ENCODE peak calls at places on chromosomes 11 and 22, in eight cellular contexts. One of them, this sample, is unnamed.

GRCh38 chr22:26573026-26573662 is 16.8 kb downstream of the TPST2 start:
- DNase-seq in colonic mucosa: no peak
- DNase-seq in body of pancreas: no peak
- DNase-seq in left ventricle myocardium inferior: peak; percentile 50
- DNase-seq in uterus: no peak
- DNase-seq in neural progenitor cell: no peak
- DNase-seq in gastrocnemius medialis: no peak
- DNase-seq in fibroblast of lung: peak; percentile 56
- DNase-seq in this sample: no peak

GRCh38 chr11:27471067-27471587 is 1.5 kb downstream of the LGR4 start:
- DNase-seq in fibroblast of lung: no peak
- DNase-seq in neural progenitor cell: peak; percentile 26
- DNase-seq in body of pancreas: peak; percentile 37
- DNase-seq in gastrocnemius medialis: no peak
- DNase-seq in colonic mucosa: peak; percentile 39
- DNase-seq in uterus: no peak
- DNase-seq in left ventricle myocardium inferior: no peak
- DNase-seq in this sample: no peak

GRCh38 chr11:70603756-70604211 is 205.5 kb downstream of the CTTN start:
- DNase-seq in gastrocnemius medialis: no peak
- DNase-seq in left ventricle myocardium inferior: no peak
- DNase-seq in uterus: no peak
- DNase-seq in fibroblast of lung: no peak
- DNase-seq in colonic mucosa: no peak
- DNase-seq in neural progenitor cell: no peak
- DNase-seq in body of pancreas: no peak
- DNase-seq in this sample: no peak

GRCh38 chr22:20786536-20786979 is 12.6 kb downstream of the SERPIND1 start:
- DNase-seq in fibroblast of lung: no peak
- DNase-seq in neural progenitor cell: no peak
- DNase-seq in gastrocnemius medialis: no peak
- DNase-seq in uterus: no peak
- DNase-seq in body of pancreas: peak; percentile 40
- DNase-seq in left ventricle myocardium inferior: no peak
- DNase-seq in colonic mucosa: no peak
- DNase-seq in this sample: no peak

GRCh38 chr11:63613517-63614135 is 607 bp downstream of the PLAAT3 start:
- DNase-seq in fibroblast of lung: no peak
- DNase-seq in body of pancreas: peak; percentile 43
- DNase-seq in uterus: peak; percentile 35
- DNase-seq in neural progenitor cell: peak; percentile 62
- DNase-seq in gastrocnemius medialis: peak; percentile 57
- DNase-seq in colonic mucosa: peak; percentile 40
- DNase-seq in left ventricle myocardium inferior: peak; percentile 49
- DNase-seq in this sample: no peak

GRCh38 chr11:122146475-122146874 is 30.5 kb upstream of the BLID start:
- DNase-seq in body of pancreas: no peak
- DNase-seq in gastrocnemius medialis: no peak
- DNase-seq in uterus: no peak
- DNase-seq in neural progenitor cell: no peak
- DNase-seq in left ventricle myocardium inferior: no peak
- DNase-seq in colonic mucosa: no peak
- DNase-seq in fibroblast of lung: no peak
- DNase-seq in this sample: no peak

GRCh38 chr11:9802291-9802861 is 138.5 kb downstream of the SWAP70 start:
- DNase-seq in fibroblast of lung: peak; percentile 86
- DNase-seq in uterus: no peak
- DNase-seq in left ventricle myocardium inferior: no peak
- DNase-seq in neural progenitor cell: no peak
- DNase-seq in gastrocnemius medialis: peak; percentile 25
- DNase-seq in body of pancreas: no peak
- DNase-seq in colonic mucosa: no peak
- DNase-seq in this sample: peak; percentile 23

GRCh38 chr11:50187220-50187619 is 154.5 kb downstream of the OR4C45 start:
- DNase-seq in gastrocnemius medialis: no peak
- DNase-seq in uterus: no peak
- DNase-seq in fibroblast of lung: no peak
- DNase-seq in neural progenitor cell: no peak
- DNase-seq in colonic mucosa: no peak
- DNase-seq in left ventricle myocardium inferior: no peak
- DNase-seq in body of pancreas: no peak
- DNase-seq in this sample: no peak

GRCh38 chr11:1335811-1336761 is 26.7 kb upstream of the TOLLIP start:
- DNase-seq in gastrocnemius medialis: peak; percentile 91
- DNase-seq in left ventricle myocardium inferior: peak; percentile 50
- DNase-seq in neural progenitor cell: peak; percentile 96
- DNase-seq in uterus: peak; percentile 68
- DNase-seq in colonic mucosa: peak; percentile 59
- DNase-seq in body of pancreas: peak; percentile 64
- DNase-seq in fibroblast of lung: peak; percentile 95
- DNase-seq in this sample: peak; percentile 62

GRCh38 chr11:61837411-61838005 is 9.4 kb downstream of the FADS2 start:
- DNase-seq in neural progenitor cell: no peak
- DNase-seq in uterus: no peak
- DNase-seq in body of pancreas: no peak
- DNase-seq in left ventricle myocardium inferior: no peak
- DNase-seq in fibroblast of lung: no peak
- DNase-seq in colonic mucosa: no peak
- DNase-seq in gastrocnemius medialis: no peak
- DNase-seq in this sample: no peak

GRCh38 chr11:1122356-1123002 is 35.3 kb upstream of the MUC5AC start:
- DNase-seq in body of pancreas: no peak
- DNase-seq in colonic mucosa: no peak
- DNase-seq in uterus: no peak
- DNase-seq in left ventricle myocardium inferior: no peak
- DNase-seq in fibroblast of lung: no peak
- DNase-seq in neural progenitor cell: no peak
- DNase-seq in gastrocnemius medialis: no peak
- DNase-seq in this sample: peak; percentile 57

GRCh38 chr11:75814369-75814685 is 683 bp upstream of the UVRAG start:
- DNase-seq in uterus: no peak
- DNase-seq in gastrocnemius medialis: no peak
- DNase-seq in body of pancreas: no peak
- DNase-seq in neural progenitor cell: no peak
- DNase-seq in fibroblast of lung: no peak
- DNase-seq in left ventricle myocardium inferior: no peak
- DNase-seq in colonic mucosa: no peak
- DNase-seq in this sample: no peak

GRCh38 chr11:75815345-75815983 is 454 bp downstream of the UVRAG start:
- DNase-seq in gastrocnemius medialis: no peak
- DNase-seq in fibroblast of lung: peak; percentile 24
- DNase-seq in uterus: no peak
- DNase-seq in body of pancreas: peak; percentile 57
- DNase-seq in colonic mucosa: peak; percentile 37
- DNase-seq in neural progenitor cell: no peak
- DNase-seq in left ventricle myocardium inferior: no peak
- DNase-seq in this sample: peak; percentile 29

GRCh38 chr11:75813126-75813525 is 1.9 kb upstream of the UVRAG start:
- DNase-seq in uterus: no peak
- DNase-seq in neural progenitor cell: no peak
- DNase-seq in fibroblast of lung: no peak
- DNase-seq in left ventricle myocardium inferior: no peak
- DNase-seq in colonic mucosa: no peak
- DNase-seq in body of pancreas: no peak
- DNase-seq in gastrocnemius medialis: no peak
- DNase-seq in this sample: no peak

GRCh38 chr11:75813622-75814039 is 1.4 kb upstream of the UVRAG start:
- DNase-seq in fibroblast of lung: no peak
- DNase-seq in colonic mucosa: no peak
- DNase-seq in gastrocnemius medialis: no peak
- DNase-seq in left ventricle myocardium inferior: no peak
- DNase-seq in neural progenitor cell: no peak
- DNase-seq in uterus: no peak
- DNase-seq in body of pancreas: no peak
- DNase-seq in this sample: no peak

DNA sequence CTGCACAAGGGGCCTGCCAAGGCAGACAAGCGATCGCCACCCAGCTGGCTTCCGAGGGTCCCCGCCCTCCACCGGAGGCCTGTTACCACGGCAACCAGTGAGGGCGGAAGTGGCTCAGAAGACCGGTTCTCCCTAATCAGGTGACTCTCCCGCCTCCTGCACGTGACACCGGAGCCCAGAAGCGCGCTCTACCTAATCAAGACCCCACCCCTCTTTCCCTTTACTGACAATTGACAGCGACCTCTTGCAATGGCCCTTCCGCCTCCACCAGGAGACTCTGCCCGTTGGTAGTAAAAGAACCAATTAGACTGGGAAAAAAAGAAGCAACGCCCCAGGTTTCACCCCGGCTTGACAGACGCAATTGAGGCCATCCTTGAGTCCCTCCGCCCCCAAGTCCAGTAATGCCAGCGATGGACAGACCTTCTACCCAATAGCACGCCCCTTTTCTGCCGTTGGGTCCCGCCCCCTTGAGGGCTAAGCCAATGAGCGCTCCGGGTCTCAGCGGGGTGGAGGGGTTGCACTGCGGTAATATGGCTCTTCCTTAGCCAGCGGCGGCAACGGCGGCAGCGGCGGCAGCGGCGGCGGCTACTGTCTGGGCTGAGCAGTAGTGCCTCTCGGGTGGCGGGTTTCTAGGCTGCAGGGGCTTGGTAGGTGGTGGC is at the start of gene UVRAG:
- DNase-seq in fibroblast of lung: peak; percentile 99
- DNase-seq in body of pancreas: peak; percentile 99
- DNase-seq in left ventricle myocardium inferior: peak; percentile 97
- DNase-seq in gastrocnemius medialis: peak; percentile 99
- DNase-seq in uterus: peak; percentile 99
- DNase-seq in colonic mucosa: peak; percentile 99
- DNase-seq in neural progenitor cell: peak; percentile 99
- DNase-seq in this sample: peak; percentile 96
- H3K9me3 ChIP-seq in fibroblast of lung: no peaks in the 10 kb centered on the region
- H3K9me3 ChIP-seq in body of pancreas: no peaks in the 10 kb centered on the region
- H3K9me3 ChIP-seq in left ventricle myocardium inferior: no peaks in the 10 kb centered on the region
- H3K9me3 ChIP-seq in gastrocnemius medialis: no peaks in the 10 kb centered on the region
- H3K9me3 ChIP-seq in uterus: no peaks in the 10 kb centered on the region
- H3K9me3 ChIP-seq in colonic mucosa: no peaks in the 10 kb centered on the region
- H3K9me3 ChIP-seq in neural progenitor cell: no peaks in the 10 kb centered on the region
- H3K9me3 ChIP-seq in this sample: no peaks in the 10 kb centered on the region

GRCh38 chr11:16605971-16606783 is 132.3 kb upstream of the C11orf58 start:
- DNase-seq in colonic mucosa: peak; percentile 92
- DNase-seq in uterus: peak; percentile 87
- DNase-seq in neural progenitor cell: peak; percentile 92
- DNase-seq in gastrocnemius medialis: peak; percentile 90
- DNase-seq in body of pancreas: peak; percentile 88
- DNase-seq in fibroblast of lung: peak; percentile 94
- DNase-seq in left ventricle myocardium inferior: peak; percentile 93
- DNase-seq in this sample: peak; percentile 71
- H3K27me3 ChIP-seq in colonic mucosa: peaks cover 35% of the 10 kb centered on the region
- H3K27me3 ChIP-seq in uterus: peaks cover 39% of the 10 kb centered on the region
- H3K27me3 ChIP-seq in neural progenitor cell: peaks cover 100% of the 10 kb centered on the region
- H3K27me3 ChIP-seq in gastrocnemius medialis: no peaks in the 10 kb centered on the region
- H3K27me3 ChIP-seq in body of pancreas: no peaks in the 10 kb centered on the region
- H3K27me3 ChIP-seq in fibroblast of lung: peaks cover 6% of the 10 kb centered on the region
- H3K27me3 ChIP-seq in left ventricle myocardium inferior: peaks cover 58% of the 10 kb centered on the region
- H3K27me3 ChIP-seq in this sample: peaks cover 13% of the 10 kb centered on the region

GRCh38 chr22:47340851-47341436 is 578.5 kb downstream of the TBC1D22A start:
- DNase-seq in left ventricle myocardium inferior: no peak
- DNase-seq in neural progenitor cell: no peak
- DNase-seq in gastrocnemius medialis: no peak
- DNase-seq in colonic mucosa: no peak
- DNase-seq in fibroblast of lung: no peak
- DNase-seq in uterus: no peak
- DNase-seq in body of pancreas: no peak
- DNase-seq in this sample: peak; percentile 17
- H3K9me3 ChIP-seq in left ventricle myocardium inferior: peaks cover 6% of the 10 kb centered on the region
- H3K9me3 ChIP-seq in neural progenitor cell: peaks cover 24% of the 10 kb centered on the region
- H3K9me3 ChIP-seq in gastrocnemius medialis: no peaks in the 10 kb centered on the region
- H3K9me3 ChIP-seq in colonic mucosa: no peaks in the 10 kb centered on the region
- H3K9me3 ChIP-seq in fibroblast of lung: no peaks in the 10 kb centered on the region
- H3K9me3 ChIP-seq in uterus: no peaks in the 10 kb centered on the region
- H3K9me3 ChIP-seq in body of pancreas: no peaks in the 10 kb centered on the region
- H3K9me3 ChIP-seq in this sample: no peaks in the 10 kb centered on the region

GRCh38 chr11:78230161-78230877 is 41.6 kb downstream of the USP35 start:
- DNase-seq in gastrocnemius medialis: no peak
- DNase-seq in uterus: no peak
- DNase-seq in neural progenitor cell: no peak
- DNase-seq in left ventricle myocardium inferior: no peak
- DNase-seq in colonic mucosa: no peak
- DNase-seq in fibroblast of lung: no peak
- DNase-seq in body of pancreas: no peak
- DNase-seq in this sample: no peak
- H3K27me3 ChIP-seq in gastrocnemius medialis: no peaks in the 10 kb centered on the region
- H3K27me3 ChIP-seq in uterus: no peaks in the 10 kb centered on the region
- H3K27me3 ChIP-seq in neural progenitor cell: no peaks in the 10 kb centered on the region
- H3K27me3 ChIP-seq in left ventricle myocardium inferior: no peaks in the 10 kb centered on the region
- H3K27me3 ChIP-seq in colonic mucosa: no peaks in the 10 kb centered on the region
- H3K27me3 ChIP-seq in fibroblast of lung: no peaks in the 10 kb centered on the region
- H3K27me3 ChIP-seq in body of pancreas: no peaks in the 10 kb centered on the region
- H3K27me3 ChIP-seq in this sample: no peaks in the 10 kb centered on the region

DNA sequence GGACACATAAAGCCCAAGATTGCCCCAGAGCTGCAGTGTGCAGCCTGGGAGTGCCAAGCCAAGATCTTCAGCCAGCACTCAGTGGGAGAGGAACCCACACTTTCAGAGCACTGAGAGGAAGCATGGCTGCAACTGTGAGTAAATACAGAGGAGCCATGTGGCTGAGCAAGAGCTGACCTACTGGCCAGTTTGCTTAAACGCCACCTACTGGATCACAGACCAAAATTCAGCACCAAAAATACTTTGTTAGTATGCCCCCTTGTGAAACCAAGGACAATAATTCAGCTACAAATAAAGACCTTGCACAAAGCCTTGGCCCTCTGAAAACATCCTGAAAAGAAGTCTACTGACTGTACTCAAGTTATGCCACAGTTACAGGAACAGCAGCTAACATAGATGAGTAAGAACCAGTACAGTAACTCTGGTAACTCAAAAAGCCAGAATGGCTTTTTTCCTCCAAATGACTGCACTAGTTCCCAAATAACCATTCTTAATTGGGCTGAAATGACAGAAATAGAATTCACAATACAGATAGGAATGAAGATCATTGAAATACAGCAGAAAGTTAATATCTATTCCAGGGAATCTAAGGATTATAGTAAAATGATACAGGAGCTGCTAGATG is 10.1 kb upstream of the OR4A15 start:
- DNase-seq in gastrocnemius medialis: no peak
- DNase-seq in colonic mucosa: no peak
- DNase-seq in body of pancreas: no peak
- DNase-seq in uterus: no peak
- DNase-seq in left ventricle myocardium inferior: no peak
- DNase-seq in fibroblast of lung: no peak
- DNase-seq in neural progenitor cell: no peak
- DNase-seq in this sample: no peak
- H3K9me3 ChIP-seq in gastrocnemius medialis: no peaks in the 10 kb centered on the region
- H3K9me3 ChIP-seq in colonic mucosa: no peaks in the 10 kb centered on the region
- H3K9me3 ChIP-seq in body of pancreas: no peaks in the 10 kb centered on the region
- H3K9me3 ChIP-seq in uterus: no peaks in the 10 kb centered on the region
- H3K9me3 ChIP-seq in left ventricle myocardium inferior: peaks cover 23% of the 10 kb centered on the region
- H3K9me3 ChIP-seq in fibroblast of lung: no peaks in the 10 kb centered on the region
- H3K9me3 ChIP-seq in neural progenitor cell: peaks cover 59% of the 10 kb centered on the region
- H3K9me3 ChIP-seq in this sample: no peaks in the 10 kb centered on the region